ENCODE peak calls at places on chromosomes 6 and 20, in six cellular contexts. One of them, this sample, is unnamed.

GRCh38 chr6:108966855-108967755 is 118.9 kb downstream of the ARMC2 start:
- DNase-seq in DMS79 treated with DMSO at 0.1 percent for 48 hours: no peak
- DNase-seq in hypothalamus: no peak
- DNase-seq in astrocyte of the cerebellum: no peak
- DNase-seq in H54: peak
- DNase-seq in stimulated activated naive B cell treated with anti-CD40 and anti-IgM and Interleukin-4, amounts not matched to agents 10 μg/mL and 1 μg/mL and 100 μg/mL, for 72 hours: peak
- DNase-seq in this sample: peak

GRCh38 chr20:59908855-59909254 is 24.6 kb downstream of the SYCP2 start:
- DNase-seq in DMS79 treated with DMSO at 0.1 percent for 48 hours: no peak
- DNase-seq in hypothalamus: no peak
- DNase-seq in astrocyte of the cerebellum: no peak
- DNase-seq in H54: no peak
- DNase-seq in stimulated activated naive B cell treated with anti-CD40 and anti-IgM and Interleukin-4, amounts not matched to agents 10 μg/mL and 1 μg/mL and 100 μg/mL, for 72 hours: no peak
- DNase-seq in this sample: no peak

GRCh38 chr20:42432931-42433330 is 756.8 kb downstream of the PTPRT start:
- DNase-seq in DMS79 treated with DMSO at 0.1 percent for 48 hours: no peak
- DNase-seq in hypothalamus: no peak
- DNase-seq in astrocyte of the cerebellum: no peak
- DNase-seq in H54: no peak
- DNase-seq in stimulated activated naive B cell treated with anti-CD40 and anti-IgM and Interleukin-4, amounts not matched to agents 10 μg/mL and 1 μg/mL and 100 μg/mL, for 72 hours: no peak
- DNase-seq in this sample: no peak

GRCh38 chr6:78910611-78911134 is 43.3 kb downstream of the IRAK1BP1 start:
- DNase-seq in DMS79 treated with DMSO at 0.1 percent for 48 hours: no peak
- DNase-seq in hypothalamus: no peak
- DNase-seq in astrocyte of the cerebellum: no peak
- DNase-seq in H54: no peak
- DNase-seq in stimulated activated naive B cell treated with anti-CD40 and anti-IgM and Interleukin-4, amounts not matched to agents 10 μg/mL and 1 μg/mL and 100 μg/mL, for 72 hours: no peak
- DNase-seq in this sample: peak

GRCh38 chr6:145758086-145758485 is 22.8 kb upstream of the EPM2A start:
- DNase-seq in DMS79 treated with DMSO at 0.1 percent for 48 hours: no peak
- DNase-seq in hypothalamus: no peak
- DNase-seq in astrocyte of the cerebellum: no peak
- DNase-seq in H54: no peak
- DNase-seq in stimulated activated naive B cell treated with anti-CD40 and anti-IgM and Interleukin-4, amounts not matched to agents 10 μg/mL and 1 μg/mL and 100 μg/mL, for 72 hours: no peak
- DNase-seq in this sample: no peak

GRCh38 chr6:67735623-67736022 is 899.5 kb upstream of the ADGRB3 start:
- DNase-seq in DMS79 treated with DMSO at 0.1 percent for 48 hours: no peak
- DNase-seq in hypothalamus: no peak
- DNase-seq in astrocyte of the cerebellum: no peak
- DNase-seq in H54: no peak
- DNase-seq in stimulated activated naive B cell treated with anti-CD40 and anti-IgM and Interleukin-4, amounts not matched to agents 10 μg/mL and 1 μg/mL and 100 μg/mL, for 72 hours: no peak
- DNase-seq in this sample: no peak

GRCh38 chr6:33320315-33321181 is 3.0 kb upstream of the ZBTB22 start:
- DNase-seq in DMS79 treated with DMSO at 0.1 percent for 48 hours: no peak
- DNase-seq in hypothalamus: no peak
- DNase-seq in astrocyte of the cerebellum: peak
- DNase-seq in H54: peak
- DNase-seq in stimulated activated naive B cell treated with anti-CD40 and anti-IgM and Interleukin-4, amounts not matched to agents 10 μg/mL and 1 μg/mL and 100 μg/mL, for 72 hours: no peak
- DNase-seq in this sample: peak

GRCh38 chr20:32470025-32470861 is 112.1 kb downstream of the ASXL1 start:
- DNase-seq in DMS79 treated with DMSO at 0.1 percent for 48 hours: no peak
- DNase-seq in hypothalamus: no peak
- DNase-seq in astrocyte of the cerebellum: no peak
- DNase-seq in H54: no peak
- DNase-seq in stimulated activated naive B cell treated with anti-CD40 and anti-IgM and Interleukin-4, amounts not matched to agents 10 μg/mL and 1 μg/mL and 100 μg/mL, for 72 hours: no peak
- DNase-seq in this sample: peak